ENCODE peak calls at places on chromosomes 13 and 19, in six cellular contexts. One of them, this sample, is unnamed.

GRCh38 chr13:76696370-76696769 is 189.8 kb downstream of the KCTD12 start:
- DNase-seq in uterus: no peak
- DNase-seq in RPMI7951: no peak
- DNase-seq in neural crest cell: no peak
- DNase-seq in EL: no peak
- DNase-seq in omental fat pad: no peak
- DNase-seq in this sample: no peak

GRCh38 chr13:63337921-63338320 is 1922.3 kb upstream of the PCDH20 start:
- DNase-seq in uterus: no peak
- DNase-seq in RPMI7951: no peak
- DNase-seq in neural crest cell: no peak
- DNase-seq in EL: no peak
- DNase-seq in omental fat pad: no peak
- DNase-seq in this sample: no peak

GRCh38 chr13:111947026-111947810 is 119.7 kb upstream of the SOX1 start:
- DNase-seq in uterus: no peak
- DNase-seq in RPMI7951: no peak
- DNase-seq in neural crest cell: no peak
- DNase-seq in EL: no peak
- DNase-seq in omental fat pad: no peak
- DNase-seq in this sample: no peak

GRCh38 chr19:18612772-18613588 is at the start of gene TMEM59L:
- DNase-seq in uterus: no peak
- DNase-seq in RPMI7951: no peak
- DNase-seq in neural crest cell: no peak
- DNase-seq in EL: no peak
- DNase-seq in omental fat pad: no peak
- DNase-seq in this sample: peak

GRCh38 chr13:46648166-46648607 is 95.2 kb downstream of the LRCH1 start:
- DNase-seq in uterus: no peak
- DNase-seq in RPMI7951: no peak
- DNase-seq in neural crest cell: peak
- DNase-seq in EL: peak
- DNase-seq in omental fat pad: no peak
- DNase-seq in this sample: no peak

GRCh38 chr13:51697181-51697580 is 106.8 kb downstream of the DHRS12 start:
- DNase-seq in uterus: no peak
- DNase-seq in RPMI7951: no peak
- DNase-seq in neural crest cell: no peak
- DNase-seq in EL: peak
- DNase-seq in omental fat pad: no peak
- DNase-seq in this sample: no peak

GRCh38 chr19:9296336-9296735 is 13.3 kb downstream of the ZNF699 start:
- DNase-seq in uterus: no peak
- DNase-seq in RPMI7951: no peak
- DNase-seq in neural crest cell: no peak
- DNase-seq in EL: peak
- DNase-seq in omental fat pad: no peak
- DNase-seq in this sample: no peak

GRCh38 chr13:42893346-42893745 is 98.7 kb downstream of the EPSTI1 start:
- DNase-seq in uterus: peak
- DNase-seq in RPMI7951: peak
- DNase-seq in neural crest cell: no peak
- DNase-seq in EL: peak
- DNase-seq in omental fat pad: no peak
- DNase-seq in this sample: no peak

GRCh38 chr19:16062789-16063188 is 13.5 kb upstream of the TPM4 start:
- DNase-seq in uterus: no peak
- DNase-seq in RPMI7951: no peak
- DNase-seq in neural crest cell: peak
- DNase-seq in EL: peak
- DNase-seq in omental fat pad: peak
- DNase-seq in this sample: peak

GRCh38 chr19:16569609-16570320 is 2.5 kb downstream of the SLC35E1 start:
- DNase-seq in uterus: no peak
- DNase-seq in RPMI7951: no peak
- DNase-seq in neural crest cell: no peak
- DNase-seq in EL: no peak
- DNase-seq in omental fat pad: no peak
- DNase-seq in this sample: no peak

GRCh38 chr19:40756502-40757110 is 5.6 kb downstream of the SNRPA start:
- DNase-seq in uterus: no peak
- DNase-seq in RPMI7951: peak
- DNase-seq in neural crest cell: no peak
- DNase-seq in EL: no peak
- DNase-seq in omental fat pad: no peak
- DNase-seq in this sample: no peak

GRCh38 chr13:69155136-69155535 is 952.5 kb upstream of the ATXN8OS start:
- DNase-seq in uterus: no peak
- DNase-seq in RPMI7951: no peak
- DNase-seq in neural crest cell: no peak
- DNase-seq in EL: no peak
- DNase-seq in omental fat pad: no peak
- DNase-seq in this sample: no peak

GRCh38 chr19:48292798-48293197 is 22.9 kb downstream of the ZNF114 start:
- DNase-seq in uterus: no peak
- DNase-seq in RPMI7951: peak
- DNase-seq in neural crest cell: no peak
- DNase-seq in EL: peak
- DNase-seq in omental fat pad: peak
- DNase-seq in this sample: no peak

GRCh38 chr13:47545630-47546029 is 455.4 kb downstream of the SUCLA2 start:
- DNase-seq in uterus: no peak
- DNase-seq in RPMI7951: no peak
- DNase-seq in neural crest cell: no peak
- DNase-seq in EL: no peak
- DNase-seq in omental fat pad: no peak
- DNase-seq in this sample: no peak